ENCODE peak calls at places on chromosomes 6 and 20, in nine cellular contexts. E is fibroblast of pulmonary artery, Y is AG09309, J is BE2C, D is left ventricle myocardium inferior, A is AG04450, X is A549, M is MM.1S, B is fibroblast of lung. U is an unnamed sample.

GRCh38 chr6:111804627-111805235 is 68.5 kb downstream of the FYN start:
- DNase-seq in D (no peak), J (no peak), B (peak; percentile 92), A (no peak), E (peak; percentile 82), X (no peak), Y (peak; percentile 75), M (peak; percentile 36), U (peak; percentile 98)

GRCh38 chr6:5205877-5206840 is 54.6 kb downstream of the LYRM4 start:
- DNase-seq in A (no peak), B (peak; percentile 63), J (peak; percentile 74), D (peak; percentile 67), E (peak; percentile 92), X (no peak), M (no peak), Y (peak; percentile 35), U (peak; percentile 89)

GRCh38 chr6:162942860-162943259 is 215.1 kb downstream of the PACRG start:
- DNase-seq in B (peak; percentile 86), A (peak; percentile 47), X (no peak), J (no peak), M (no peak), Y (peak; percentile 80), D (no peak), E (peak; percentile 70), U (peak; percentile 96)

GRCh38 chr20:1946442-1946761 is 47.5 kb downstream of the PDYN start:
- DNase-seq in B (no peak), Y (no peak), D (no peak), M (no peak), A (no peak), X (no peak), E (no peak), J (no peak), U (no peak)

GRCh38 chr6:145964948-145965366 is 799 bp upstream of the SHPRH start:
- DNase-seq in D (no peak), J (no peak), X (no peak), Y (no peak), B (no peak), E (no peak), M (no peak), A (no peak), U (no peak)

GRCh38 chr6:137473651-137474050 is 20.5 kb downstream of the OLIG3 start:
- DNase-seq in E (no peak), X (no peak), B (no peak), A (no peak), J (no peak), D (no peak), M (no peak), Y (no peak), U (no peak)

GRCh38 chr6:6595946-6596345 is 7.4 kb downstream of the LY86 start:
- DNase-seq in A (no peak), D (no peak), B (no peak), X (no peak), M (no peak), J (no peak), E (no peak), Y (no peak), U (no peak)

GRCh38 chr20:48626226-48626937 is 201.4 kb downstream of the PREX1 start:
- DNase-seq in D (no peak), Y (no peak), X (no peak), A (no peak), E (peak; percentile 23), J (no peak), B (peak; percentile 30), M (no peak), U (peak; percentile 17)

GRCh38 chr6:134074151-134074712 is 21.8 kb upstream of the SLC2A12 start:
- DNase-seq in E (peak; percentile 45), Y (no peak), B (no peak), X (no peak), M (no peak), A (no peak), D (no peak), J (no peak), U (peak; percentile 38)

GRCh38 chr6:39724787-39725631 is at the start of gene KIF6:
- DNase-seq in Y (peak; percentile 21), B (peak; percentile 85), J (peak; percentile 92), E (peak; percentile 89), X (peak; percentile 79), A (peak; percentile 42), D (peak; percentile 90), M (peak; percentile 91), U (peak; percentile 94)

DNA sequence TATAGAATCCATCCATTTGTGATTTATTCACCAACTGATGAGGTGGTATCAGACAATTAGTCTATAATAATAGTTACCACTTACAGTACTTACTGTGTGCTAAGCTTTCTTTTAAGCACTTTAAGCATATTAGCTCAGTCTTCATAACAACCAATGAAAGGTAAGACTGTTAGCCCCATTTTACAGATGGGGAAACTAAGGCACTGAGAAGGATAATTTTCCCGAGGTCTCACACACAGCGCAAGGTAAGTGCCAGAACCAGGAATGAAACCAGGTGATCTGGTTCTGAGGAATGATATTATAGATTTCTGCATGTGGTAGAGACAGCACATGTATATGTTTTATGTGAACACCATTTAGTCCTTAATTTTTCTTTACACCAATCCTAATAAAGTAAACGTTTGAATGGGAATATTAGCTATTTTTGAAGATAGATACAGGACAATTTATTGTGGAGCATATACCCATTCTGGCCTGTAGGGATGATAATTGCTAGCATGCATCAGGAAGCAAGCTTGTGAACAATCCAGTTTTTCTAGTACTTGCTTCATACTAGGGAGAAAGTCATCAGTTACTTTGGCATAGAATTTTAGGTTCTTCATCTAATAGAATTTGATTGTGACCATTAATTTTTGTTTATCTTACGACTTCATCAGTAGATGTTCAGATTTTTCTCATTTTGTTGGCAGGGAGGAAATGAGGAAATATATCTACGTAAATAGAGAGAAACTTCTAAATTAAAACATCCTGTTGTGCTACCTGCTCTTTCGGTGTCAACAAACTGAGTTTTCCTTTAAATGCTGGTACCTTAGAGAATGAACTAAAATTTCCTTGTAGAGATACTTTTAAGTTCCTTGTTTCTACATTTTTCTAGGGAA is 3.0 kb downstream of the YWHAB start:
- DNase-seq in E (peak; percentile 33), J (no peak), D (no peak), M (no peak), A (no peak), Y (no peak), B (no peak), X (peak; percentile 33), U (peak; percentile 51)
- TF ChIP-seq CTCF in E (peak; percentile 39), J (peak; percentile 34), D (peak; percentile 29), M (peak; percentile 17), A (peak; percentile 25), Y (peak; percentile 36), B (no peak), X (no peak), U (peak; percentile 45)

DNA sequence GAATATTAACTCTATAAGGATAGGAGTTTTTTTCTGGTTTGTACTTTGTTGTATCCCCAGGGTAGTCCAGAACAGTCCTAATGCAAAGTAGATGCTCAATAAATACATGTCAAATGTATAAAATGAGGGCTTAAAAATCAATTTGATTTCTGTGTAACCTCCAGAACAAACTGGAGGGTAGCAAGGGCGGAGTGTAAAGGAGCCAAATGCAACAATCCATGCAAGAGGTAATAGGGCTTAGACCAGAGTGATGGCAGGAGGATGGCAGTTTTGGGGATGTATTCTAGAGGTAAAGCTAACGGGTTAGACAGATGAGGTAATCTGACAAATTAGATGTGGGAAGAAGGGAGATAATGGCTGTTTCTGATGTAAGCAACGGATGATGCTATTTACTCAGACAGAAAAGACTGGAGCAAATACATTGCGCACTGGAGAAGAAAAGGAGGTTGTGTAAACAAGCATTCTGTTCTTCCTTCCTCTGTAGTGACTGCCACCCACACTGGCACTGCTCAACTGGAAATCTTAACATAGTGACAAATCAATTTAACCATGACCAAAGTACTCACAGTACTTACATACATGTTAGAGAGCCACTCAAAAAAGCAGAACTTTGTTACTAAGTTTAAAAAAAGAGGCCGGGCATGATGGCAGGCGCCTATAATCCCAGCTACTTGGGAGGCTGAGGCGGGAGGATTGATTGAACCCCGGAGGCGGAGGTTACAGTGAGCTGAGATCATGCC is 2.0 kb downstream of the ZNF318 start:
- DNase-seq in Y (no peak), A (no peak), D (no peak), B (no peak), J (no peak), M (no peak), X (no peak), E (no peak), U (no peak)
- H3K4me3 ChIP-seq in Y (no peak overlapping the region), A (no peak overlapping the region), D (peak overlapping the region; percentile 90), B (no peak overlapping the region), J (no peak overlapping the region), M (no peak overlapping the region), X (no peak overlapping the region), E (no peak overlapping the region), U (no peak overlapping the region)

GRCh38 chr20:45701104-45701503 is 734 bp upstream of the WFDC13 start:
- DNase-seq in Y (no peak), A (no peak), M (no peak), B (no peak), J (no peak), D (no peak), E (no peak), X (no peak), U (no peak)

GRCh38 chr20:45704969-45705637 is at the start of gene WFDC10B:
- DNase-seq in B (no peak), M (no peak), X (no peak), E (no peak), Y (no peak), J (no peak), A (no peak), D (no peak), U (no peak)

GRCh38 chr20:45701873-45702272 is at the start of gene WFDC13:
- DNase-seq in D (no peak), A (no peak), J (no peak), M (no peak), X (no peak), B (no peak), E (no peak), Y (no peak), U (no peak)
- TF ChIP-seq CTCF in D (no peak), A (no peak), J (no peak), M (no peak), X (no peak), B (no peak), E (no peak), Y (no peak), U (no peak)

DNA sequence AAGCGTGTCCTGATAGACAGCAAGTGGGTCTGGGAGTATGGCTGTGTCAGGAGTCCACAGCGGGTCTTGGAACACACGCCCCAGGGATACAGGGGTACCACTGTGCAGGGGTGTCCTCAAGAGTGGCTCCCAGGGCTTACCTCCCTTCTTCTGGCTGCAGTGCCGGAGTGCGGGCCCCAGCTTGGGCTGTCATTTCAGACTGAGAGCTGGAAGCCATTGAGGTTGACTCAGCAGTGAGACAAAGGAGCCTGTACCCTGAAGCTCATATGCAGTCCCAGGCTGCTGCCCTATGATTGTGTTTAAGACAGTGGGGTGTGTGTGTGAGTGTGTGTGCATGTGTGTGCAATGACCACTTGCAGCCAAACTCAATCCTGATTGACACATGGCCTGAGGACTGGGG is 167.7 kb upstream of the AFDN start:
- DNase-seq in Y (no peak), A (no peak), E (no peak), D (no peak), X (no peak), B (no peak), J (no peak), M (no peak), U (no peak)
- H3K4me3 ChIP-seq in Y (no peak overlapping the region), A (no peak overlapping the region), E (no peak overlapping the region), D (no peak overlapping the region), X (no peak overlapping the region), B (no peak overlapping the region), J (no peak overlapping the region), M (no peak overlapping the region), U (no peak overlapping the region)

U was measured in choroid plexus epithelial cell.